ENCODE peak calls at places on chromosomes 1 and 21, in nine cellular contexts. X is IMR-90, I is lower lobe of right lung, K is astrocyte of the spinal cord, G is choroid plexus epithelial cell, S is cardiac fibroblast, U is nephron progenitor cell, V is psoas muscle, H is esophagus squamous epithelium. W is an unnamed sample.

GRCh38 chr1:181423301-181423918 is 59.9 kb upstream of the CACNA1E start:
- DNase-seq in K (peak), U (peak), H (no peak), I (no peak), G (peak), X (peak), S (peak), V (no peak), W (no peak)

GRCh38 chr1:2983319-2983705 is 38.0 kb upstream of the ACTRT2 start:
- DNase-seq in G (no peak), K (no peak), H (no peak), U (no peak), I (no peak), V (no peak), X (no peak), S (no peak), W (no peak)

GRCh38 chr1:212566522-212567479 is 41.8 kb upstream of the ATF3 start:
- DNase-seq in I (no peak), S (peak), X (peak), H (no peak), V (no peak), K (peak), G (peak), U (no peak), W (peak)

GRCh38 chr21:30718239-30718909 is at the start of gene KRTAP21-3:
- DNase-seq in X (no peak), H (no peak), G (peak), V (no peak), S (no peak), U (no peak), I (no peak), K (peak), W (no peak)

GRCh38 chr21:33947451-33948095 is 32.0 kb upstream of the ATP5PO start:
- DNase-seq in G (peak), I (peak), V (peak), H (peak), S (peak), X (peak), K (peak), U (peak), W (peak)

GRCh38 chr1:25566730-25567341 is 23.4 kb downstream of the LDLRAP1 start:
- DNase-seq in H (no peak), I (peak), X (peak), U (peak), K (peak), V (peak), S (peak), G (peak), W (no peak)

GRCh38 chr1:56258395-56258794 is 321.0 kb downstream of the PLPP3 start:
- DNase-seq in V (peak), U (no peak), S (no peak), G (no peak), K (no peak), I (no peak), X (no peak), H (no peak), W (no peak)

GRCh38 chr1:89604414-89604735 is 28.5 kb upstream of the LRRC8C start:
- DNase-seq in V (no peak), S (no peak), K (no peak), I (no peak), G (no peak), X (peak), U (no peak), H (no peak), W (no peak)

GRCh38 chr1:235351441-235351840 is 15.8 kb upstream of the TBCE start:
- DNase-seq in X (no peak), V (no peak), U (no peak), H (no peak), I (no peak), K (no peak), S (no peak), G (no peak), W (no peak)

GRCh38 chr1:247841796-247842195 is at the start of gene OR11L1:
- DNase-seq in V (no peak), H (no peak), S (no peak), K (no peak), I (no peak), U (no peak), G (no peak), X (no peak), W (no peak)

GRCh38 chr1:240528566-240528965 is 83.4 kb downstream of the GREM2 start:
- DNase-seq in G (no peak), S (no peak), X (no peak), H (no peak), K (no peak), V (no peak), I (no peak), U (peak), W (no peak)

GRCh38 chr21:39656209-39656608 is 43.5 kb downstream of the B3GALT5 start:
- DNase-seq in K (no peak), G (no peak), I (no peak), X (no peak), H (no peak), V (no peak), U (no peak), S (no peak), W (no peak)

DNA sequence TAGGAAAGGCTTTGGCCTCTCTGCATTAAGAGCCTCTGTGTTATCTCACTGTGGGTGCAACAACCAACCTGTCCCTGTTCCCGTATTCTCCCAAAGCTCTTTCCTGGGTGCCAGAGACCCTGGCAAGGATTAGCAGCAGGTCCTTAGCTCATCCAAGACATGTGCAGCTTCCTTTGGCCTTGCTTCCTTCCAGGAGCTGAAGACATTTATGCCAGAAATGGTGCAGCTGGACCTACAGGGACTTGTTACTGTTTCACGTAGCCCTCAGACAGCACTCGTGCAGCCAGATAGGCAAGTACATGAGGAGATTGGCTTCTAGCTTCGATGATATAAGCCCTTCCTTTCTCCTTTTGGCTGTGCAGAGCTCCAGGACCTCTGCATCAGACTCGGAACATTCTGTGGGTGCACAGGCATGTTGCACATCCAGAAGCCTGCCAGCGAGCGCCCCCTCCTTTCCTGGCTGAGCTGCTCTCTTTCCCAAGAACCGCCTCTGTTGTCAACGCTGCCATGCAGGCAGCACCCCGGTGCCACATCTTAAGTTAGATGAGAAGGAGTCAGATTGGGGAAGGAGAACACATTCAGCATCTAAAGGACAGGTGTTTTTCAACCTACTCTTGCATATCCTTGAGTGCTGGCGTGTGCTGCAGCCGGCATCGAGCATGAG is 284.5 kb upstream of the PLXNA2 start:
- DNase-seq in S (no peak), I (no peak), V (no peak), U (no peak), G (no peak), H (no peak), X (no peak), K (no peak), W (no peak)
- TF ChIP-seq CTCF in S (no peak), I (no peak), V (no peak), U (no peak), G (no peak), H (no peak), X (no peak), K (no peak), W (no peak)

DNA sequence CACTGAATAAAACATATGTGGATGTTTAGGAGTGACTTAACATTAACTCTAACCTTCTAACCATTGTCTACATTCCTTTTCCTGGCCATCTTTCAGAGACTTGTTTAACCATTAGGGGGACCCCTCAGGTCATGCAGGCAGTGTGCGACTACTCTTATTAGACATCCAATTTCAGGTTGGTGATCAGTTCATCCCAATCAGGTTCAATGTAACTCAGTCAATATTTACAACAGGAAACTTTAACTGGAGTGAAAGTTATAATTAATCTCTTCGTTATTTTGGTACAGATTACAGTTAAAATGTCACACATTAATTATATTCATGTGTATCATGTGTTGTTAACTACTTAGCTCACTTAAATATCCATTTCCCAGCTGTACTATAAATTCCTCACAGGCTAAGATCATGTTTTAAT is 68.8 kb upstream of the RGS1 start:
- DNase-seq in V (no peak), S (peak), K (peak), G (peak), H (no peak), I (no peak), X (peak), U (no peak), W (no peak)
- TF ChIP-seq CTCF in V (no peak), S (peak), K (peak), G (peak), H (no peak), I (peak), X (peak), U (peak), W (no peak)

GRCh38 chr1:11706292-11706691 is 14.8 kb downstream of the DRAXIN start:
- DNase-seq in K (no peak), U (no peak), I (no peak), G (no peak), V (no peak), X (no peak), S (no peak), H (no peak), W (no peak)

GRCh38 chr1:11704226-11704619 is 12.7 kb downstream of the DRAXIN start:
- DNase-seq in U (no peak), K (no peak), S (no peak), I (no peak), X (no peak), G (no peak), H (no peak), V (no peak), W (no peak)

GRCh38 chr1:11708554-11709350 is 17.2 kb downstream of the DRAXIN start:
- DNase-seq in G (no peak), U (no peak), V (no peak), S (no peak), K (no peak), I (no peak), X (no peak), H (no peak), W (peak)

GRCh38 chr1:11704691-11705475 is 13.4 kb downstream of the DRAXIN start:
- DNase-seq in K (no peak), U (no peak), S (no peak), I (no peak), V (no peak), H (no peak), X (no peak), G (no peak), W (no peak)

GRCh38 chr1:11707621-11708276 is 16.2 kb downstream of the DRAXIN start:
- DNase-seq in X (no peak), V (peak), U (no peak), K (no peak), S (no peak), G (no peak), I (peak), H (no peak), W (no peak)
- TF ChIP-seq CTCF in X (no peak), V (no peak), U (no peak), K (no peak), S (no peak), G (no peak), I (no peak), H (no peak), W (no peak)

GRCh38 chr1:18602533-18603211 is 28.0 kb upstream of the PAX7 start:
- DNase-seq in I (no peak), S (no peak), X (no peak), U (no peak), H (no peak), K (no peak), G (no peak), V (no peak), W (no peak)

GRCh38 chr1:18599096-18599495 is 31.6 kb upstream of the PAX7 start:
- DNase-seq in I (no peak), X (no peak), G (no peak), S (no peak), V (no peak), U (peak), K (no peak), H (no peak), W (no peak)

GRCh38 chr1:18603212-18603852 is 27.3 kb upstream of the PAX7 start:
- DNase-seq in H (no peak), X (no peak), K (no peak), G (no peak), U (no peak), S (no peak), I (no peak), V (no peak), W (no peak)

GRCh38 chr1:18597159-18598042 is 33.2 kb upstream of the PAX7 start:
- DNase-seq in X (peak), I (peak), G (peak), K (peak), S (peak), V (peak), H (no peak), U (peak), W (no peak)

GRCh38 chr1:18599704-18600103 is 30.9 kb upstream of the PAX7 start:
- DNase-seq in U (no peak), S (no peak), V (no peak), K (no peak), G (no peak), I (no peak), X (no peak), H (no peak), W (no peak)
- TF ChIP-seq CTCF in U (peak), S (peak), V (no peak), K (no peak), G (peak), I (no peak), X (no peak), H (no peak), W (no peak)

W was measured in CD14-positive monocyte.